ENCODE peak calls at places on chromosomes 11 and 22, in four cellular contexts. S, I, V and W are unnamed samples.

GRCh38 chr22:42602470-42602869 is 12.2 kb downstream of the POLDIP3 start:
- DNase-seq in S (no peak), V (no peak), I (no peak), W (no peak)

GRCh38 chr11:114082767-114083181 is 23.3 kb downstream of the ZBTB16 start:
- DNase-seq in I (peak), S (no peak), V (no peak), W (peak)

GRCh38 chr11:130522284-130522961 is 74.0 kb downstream of the ADAMTS15 start:
- DNase-seq in I (peak), S (peak), V (no peak), W (peak)

GRCh38 chr11:16881074-16881709 is 133.0 kb downstream of the PLEKHA7 start:
- DNase-seq in S (no peak), V (no peak), I (peak), W (peak)

GRCh38 chr11:17267576-17267975 is 9.0 kb upstream of the NUCB2 start:
- DNase-seq in S (no peak), V (no peak), I (no peak), W (no peak)

GRCh38 chr22:35556666-35557065 is 16.0 kb downstream of the RASD2 start:
- DNase-seq in V (no peak), I (no peak), S (no peak), W (no peak)

GRCh38 chr11:57476223-57476882 is 16.0 kb downstream of the RTN4RL2 start:
- DNase-seq in I (peak), V (no peak), S (no peak), W (no peak)

GRCh38 chr22:46744581-46744980 is 6.5 kb upstream of the CERK start:
- DNase-seq in V (no peak), S (no peak), I (no peak), W (no peak)

GRCh38 chr11:44916797-44917196 is 33.9 kb downstream of the TP53I11 start:
- DNase-seq in I (no peak), V (no peak), S (no peak), W (no peak)

GRCh38 chr22:25354456-25354855 is 135.0 kb downstream of the CRYBB2 start:
- DNase-seq in V (no peak), S (no peak), I (no peak), W (no peak)

GRCh38 chr11:66834539-66834845 is 8.7 kb upstream of the RCE1 start:
- DNase-seq in V (no peak), S (no peak), I (no peak), W (no peak)

GRCh38 chr11:61671527-61671926 is 8.7 kb upstream of the DAGLA start:
- DNase-seq in I (no peak), S (no peak), V (no peak), W (no peak)

GRCh38 chr11:133945087-133945974 is 11.4 kb downstream of the IGSF9B start:
- DNase-seq in S (peak), V (peak), I (peak), W (no peak)

GRCh38 chr11:61815790-61816735 is 740 bp downstream of the FADS1 start:
- DNase-seq in S (peak), I (peak), V (peak), W (peak)

GRCh38 chr22:45996241-45997076 is 19.5 kb upstream of the WNT7B start:
- DNase-seq in S (no peak), V (no peak), I (peak), W (no peak)

GRCh38 chr11:2525941-2526807 is 81.4 kb downstream of the KCNQ1 start:
- DNase-seq in I (peak), V (no peak), S (no peak), W (peak)

GRCh38 chr11:124670732-124671131 is 2.8 kb downstream of the SIAE start:
- DNase-seq in V (peak), I (no peak), S (no peak), W (no peak)

GRCh38 chr22:42410708-42411107 is 21.5 kb downstream of the NFAM1 start:
- DNase-seq in V (no peak), I (no peak), S (no peak), W (no peak)

GRCh38 chr22:36356708-36357694 is 30.8 kb downstream of the MYH9 start:
- DNase-seq in I (no peak), S (no peak), V (no peak), W (no peak)

GRCh38 chr11:72876147-72876546 is 61.9 kb downstream of the ATG16L2 start:
- DNase-seq in I (no peak), S (no peak), V (no peak), W (no peak)

GRCh38 chr11:70545626-70545945 is 147.3 kb downstream of the CTTN start:
- DNase-seq in I (no peak), V (no peak), S (no peak), W (no peak)

GRCh38 chr22:17418890-17419324 is 49.6 kb downstream of the CECR2 start:
- DNase-seq in V (no peak), I (no peak), S (no peak), W (no peak)